ENCODE peak calls at places on chromosomes 2 and 18, in five cellular contexts. One of them, this sample, is unnamed.

GRCh38 chr2:53131416-53131815 is 636.2 kb upstream of the CHAC2 start:
- DNase-seq in IMR-90: peak; percentile 57
- DNase-seq in mesendoderm: peak; percentile 22
- DNase-seq in H1: no peak
- DNase-seq in neuronal stem cell: no peak
- DNase-seq in this sample: peak; percentile 13

GRCh38 chr2:98909381-98910211 is 26.4 kb downstream of the CRACDL start:
- DNase-seq in mesendoderm: peak; percentile 86
- DNase-seq in H1: peak; percentile 69
- DNase-seq in neuronal stem cell: peak; percentile 41
- DNase-seq in IMR-90: peak; percentile 85
- DNase-seq in this sample: peak; percentile 70

GRCh38 chr2:64698668-64699444 is 45.1 kb upstream of the SERTAD2 start:
- DNase-seq in IMR-90: peak; percentile 94
- DNase-seq in neuronal stem cell: no peak
- DNase-seq in mesendoderm: no peak
- DNase-seq in H1: no peak
- DNase-seq in this sample: peak; percentile 91

GRCh38 chr18:47936975-47937374 is 6.5 kb upstream of the SMAD2 start:
- DNase-seq in neuronal stem cell: no peak
- DNase-seq in H1: no peak
- DNase-seq in IMR-90: no peak
- DNase-seq in mesendoderm: no peak
- DNase-seq in this sample: no peak

GRCh38 chr2:63059434-63060078 is 8.9 kb downstream of the OTX1 start:
- DNase-seq in H1: no peak
- DNase-seq in neuronal stem cell: no peak
- DNase-seq in mesendoderm: peak; percentile 29
- DNase-seq in IMR-90: no peak
- DNase-seq in this sample: no peak

GRCh38 chr2:43841949-43842865 is 3.4 kb downstream of the ABCG8 start:
- DNase-seq in neuronal stem cell: no peak
- DNase-seq in H1: peak; percentile 28
- DNase-seq in mesendoderm: no peak
- DNase-seq in IMR-90: no peak
- DNase-seq in this sample: no peak

GRCh38 chr2:72148975-72149555 is 1.4 kb upstream of the CYP26B1 start:
- DNase-seq in mesendoderm: peak; percentile 56
- DNase-seq in IMR-90: peak; percentile 10
- DNase-seq in H1: peak; percentile 78
- DNase-seq in neuronal stem cell: peak; percentile 47
- DNase-seq in this sample: peak; percentile 26

GRCh38 chr2:102313025-102313424 is 1.7 kb downstream of the IL1RL1 start:
- DNase-seq in H1: no peak
- DNase-seq in neuronal stem cell: no peak
- DNase-seq in mesendoderm: peak; percentile 11
- DNase-seq in IMR-90: peak; percentile 95
- DNase-seq in this sample: peak; percentile 87

GRCh38 chr2:9374071-9374730 is 49.1 kb downstream of the ITGB1BP1 start:
- DNase-seq in mesendoderm: no peak
- DNase-seq in H1: no peak
- DNase-seq in neuronal stem cell: no peak
- DNase-seq in IMR-90: no peak
- DNase-seq in this sample: no peak

GRCh38 chr2:74935883-74936483 is 22.5 kb upstream of the POLE4 start:
- DNase-seq in mesendoderm: no peak
- DNase-seq in IMR-90: no peak
- DNase-seq in neuronal stem cell: no peak
- DNase-seq in H1: no peak
- DNase-seq in this sample: no peak

GRCh38 chr2:10139536-10139935 is 17.0 kb downstream of the RRM2 start:
- DNase-seq in neuronal stem cell: no peak
- DNase-seq in IMR-90: no peak
- DNase-seq in mesendoderm: no peak
- DNase-seq in H1: no peak
- DNase-seq in this sample: no peak

GRCh38 chr2:72142743-72143440 is 4.8 kb downstream of the CYP26B1 start:
- DNase-seq in H1: no peak
- DNase-seq in IMR-90: peak; percentile 13
- DNase-seq in mesendoderm: peak; percentile 60
- DNase-seq in neuronal stem cell: peak; percentile 50
- DNase-seq in this sample: peak; percentile 55

GRCh38 chr2:233338046-233338445 is 16.2 kb upstream of the DGKD start:
- DNase-seq in neuronal stem cell: no peak
- DNase-seq in H1: no peak
- DNase-seq in IMR-90: no peak
- DNase-seq in mesendoderm: peak; percentile 45
- DNase-seq in this sample: no peak

GRCh38 chr2:7241041-7241440 is 323.8 kb downstream of the RNF144A start:
- DNase-seq in mesendoderm: no peak
- DNase-seq in IMR-90: no peak
- DNase-seq in neuronal stem cell: no peak
- DNase-seq in H1: no peak
- DNase-seq in this sample: no peak

GRCh38 chr18:39232937-39233336 is 1667.3 kb upstream of the CELF4 start:
- DNase-seq in IMR-90: no peak
- DNase-seq in H1: no peak
- DNase-seq in neuronal stem cell: no peak
- DNase-seq in mesendoderm: no peak
- DNase-seq in this sample: no peak

GRCh38 chr2:46299365-46300263 is 2.4 kb downstream of the EPAS1 start:
- DNase-seq in mesendoderm: peak; percentile 67
- DNase-seq in H1: peak; percentile 56
- DNase-seq in IMR-90: peak; percentile 62
- DNase-seq in neuronal stem cell: peak; percentile 41
- DNase-seq in this sample: peak; percentile 84

GRCh38 chr2:54556659-54557121 is 100.6 kb downstream of the SPTBN1 start:
- DNase-seq in H1: no peak
- DNase-seq in neuronal stem cell: no peak
- DNase-seq in mesendoderm: no peak
- DNase-seq in IMR-90: peak; percentile 83
- DNase-seq in this sample: peak; percentile 95

GRCh38 chr2:98487806-98488189 is 43.1 kb downstream of the INPP4A start:
- DNase-seq in H1: no peak
- DNase-seq in IMR-90: peak; percentile 17
- DNase-seq in neuronal stem cell: no peak
- DNase-seq in mesendoderm: peak; percentile 57
- DNase-seq in this sample: peak; percentile 37

GRCh38 chr2:219455635-219456034 is 21.0 kb downstream of the SPEG start:
- DNase-seq in H1: no peak
- DNase-seq in mesendoderm: no peak
- DNase-seq in neuronal stem cell: no peak
- DNase-seq in IMR-90: no peak
- DNase-seq in this sample: no peak

GRCh38 chr2:219453691-219454131 is 19.1 kb downstream of the SPEG start:
- DNase-seq in neuronal stem cell: no peak
- DNase-seq in IMR-90: peak; percentile 91
- DNase-seq in mesendoderm: peak; percentile 50
- DNase-seq in H1: no peak
- DNase-seq in this sample: peak; percentile 60

GRCh38 chr2:219451626-219452360 is 17.1 kb downstream of the SPEG start:
- DNase-seq in H1: no peak
- DNase-seq in neuronal stem cell: no peak
- DNase-seq in IMR-90: peak; percentile 18
- DNase-seq in mesendoderm: no peak
- DNase-seq in this sample: no peak

GRCh38 chr2:219454217-219454616 is 19.6 kb downstream of the SPEG start:
- DNase-seq in IMR-90: no peak
- DNase-seq in neuronal stem cell: no peak
- DNase-seq in mesendoderm: no peak
- DNase-seq in H1: no peak
- DNase-seq in this sample: no peak

GRCh38 chr2:219452361-219453317 is 18.0 kb downstream of the SPEG start:
- DNase-seq in IMR-90: peak; percentile 95
- DNase-seq in neuronal stem cell: no peak
- DNase-seq in mesendoderm: peak; percentile 92
- DNase-seq in H1: no peak
- DNase-seq in this sample: peak; percentile 91
- H3K18ac ChIP-seq in IMR-90: peak overlapping the region; percentile 96
- H3K18ac ChIP-seq in neuronal stem cell: no peak overlapping the region
- H3K18ac ChIP-seq in mesendoderm: no peak overlapping the region
- H3K18ac ChIP-seq in H1: no peak overlapping the region
- H3K18ac ChIP-seq in this sample: peak overlapping the region; percentile 93

DNA sequence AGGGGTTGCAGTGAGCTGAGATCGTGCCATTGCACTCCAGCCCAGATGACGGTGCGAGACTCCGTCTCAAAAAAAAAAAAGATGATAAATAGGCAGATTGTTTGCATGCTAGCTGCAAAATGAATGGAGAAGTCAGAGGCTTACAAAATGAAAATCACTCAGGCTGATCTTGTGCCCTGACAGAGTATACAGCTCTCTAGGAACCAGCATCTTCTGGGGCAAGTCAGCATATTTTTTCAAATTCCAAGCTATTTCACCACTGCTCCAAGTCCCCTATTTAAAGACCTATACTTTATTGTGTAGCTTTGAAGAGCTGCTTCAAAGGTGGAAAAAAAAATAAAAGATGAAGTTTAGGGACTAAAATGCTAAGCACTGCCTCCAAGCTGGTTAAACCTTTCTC is 6.1 kb downstream of the E2F6 start:
- DNase-seq in IMR-90: no peak
- DNase-seq in H1: no peak
- DNase-seq in neuronal stem cell: no peak
- DNase-seq in mesendoderm: no peak
- DNase-seq in this sample: no peak
- H3K36me3 ChIP-seq in IMR-90: peaks cover 9% of the 10 kb centered on the region
- H3K36me3 ChIP-seq in H1: no peaks in the 10 kb centered on the region
- H3K36me3 ChIP-seq in neuronal stem cell: peaks cover 6% of the 10 kb centered on the region
- H3K36me3 ChIP-seq in mesendoderm: peaks cover 3% of the 10 kb centered on the region
- H3K36me3 ChIP-seq in this sample: peaks cover 9% of the 10 kb centered on the region

GRCh38 chr18:10877974-10878373 is 271.4 kb downstream of the PIEZO2 start:
- DNase-seq in IMR-90: no peak
- DNase-seq in H1: no peak
- DNase-seq in neuronal stem cell: no peak
- DNase-seq in mesendoderm: no peak
- DNase-seq in this sample: no peak
- H2BK15ac ChIP-seq in IMR-90: no peak overlapping the region
- H2BK15ac ChIP-seq in H1: no peak overlapping the region
- H2BK15ac ChIP-seq in neuronal stem cell: no peak overlapping the region
- H2BK15ac ChIP-seq in mesendoderm: no peak overlapping the region
- H2BK15ac ChIP-seq in this sample: no peak overlapping the region

GRCh38 chr2:240433973-240434727 is 1.3 kb upstream of the GPC1 start:
- DNase-seq in mesendoderm: no peak
- DNase-seq in neuronal stem cell: no peak
- DNase-seq in H1: no peak
- DNase-seq in IMR-90: peak; percentile 98
- DNase-seq in this sample: peak; percentile 91

GRCh38 chr2:240434728-240435456 is 571 bp upstream of the GPC1 start:
- DNase-seq in mesendoderm: peak; percentile 88
- DNase-seq in neuronal stem cell: peak; percentile 84
- DNase-seq in IMR-90: peak; percentile 88
- DNase-seq in H1: peak; percentile 95
- DNase-seq in this sample: peak; percentile 83

GRCh38 chr2:240435955-240436625 is 627 bp downstream of the GPC1 start:
- DNase-seq in mesendoderm: peak; percentile 60
- DNase-seq in IMR-90: peak; percentile 7
- DNase-seq in H1: no peak
- DNase-seq in neuronal stem cell: no peak
- DNase-seq in this sample: peak; percentile 36

GRCh38 chr2:240436626-240437180 is 1.2 kb downstream of the GPC1 start:
- DNase-seq in H1: peak; percentile 66
- DNase-seq in IMR-90: peak; percentile 43
- DNase-seq in neuronal stem cell: no peak
- DNase-seq in mesendoderm: peak; percentile 62
- DNase-seq in this sample: peak; percentile 33

DNA sequence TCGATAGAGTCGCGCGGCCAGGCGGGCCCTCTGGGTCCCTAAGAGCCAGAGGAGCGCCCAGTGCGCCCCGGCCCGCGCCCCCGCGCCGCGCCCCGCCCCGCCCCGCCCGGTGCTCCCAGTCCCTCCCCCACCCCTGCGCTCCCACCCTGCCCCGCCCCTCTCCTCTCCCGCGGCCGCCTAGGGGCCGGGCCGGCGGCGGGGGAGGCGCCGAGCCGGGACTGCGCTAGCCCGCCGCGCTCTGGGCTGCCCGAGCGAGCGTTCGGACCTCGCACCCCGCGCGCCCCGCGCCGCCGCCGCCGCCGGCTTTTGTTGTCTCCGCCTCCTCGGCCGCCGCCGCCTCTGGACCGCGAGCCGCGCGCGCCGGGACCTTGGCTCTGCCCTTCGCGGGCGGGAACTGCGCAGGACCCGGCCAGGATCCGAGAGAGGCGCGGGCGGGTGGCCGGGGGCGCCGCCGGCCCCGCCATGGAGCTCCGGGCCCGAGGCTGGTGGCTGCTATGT is at the start of gene GPC1:
- DNase-seq in H1: peak; percentile 75
- DNase-seq in mesendoderm: peak; percentile 78
- DNase-seq in IMR-90: peak; percentile 76
- DNase-seq in neuronal stem cell: peak; percentile 71
- DNase-seq in this sample: peak; percentile 72
- H3K18ac ChIP-seq in H1: peak within 1 kb of the TSS; percentile 32
- H3K18ac ChIP-seq in mesendoderm: peak within 1 kb of the TSS; percentile 75
- H3K18ac ChIP-seq in IMR-90: peak within 1 kb of the TSS; percentile 52
- H3K18ac ChIP-seq in neuronal stem cell: peak within 1 kb of the TSS; percentile 97
- H3K18ac ChIP-seq in this sample: peak within 1 kb of the TSS; percentile 92

GRCh38 chr2:69358914-69359313 is 28.1 kb downstream of the GFPT1 start:
- DNase-seq in IMR-90: no peak
- DNase-seq in neuronal stem cell: no peak
- DNase-seq in mesendoderm: no peak
- DNase-seq in H1: no peak
- DNase-seq in this sample: no peak

GRCh38 chr2:69356471-69356870 is 30.6 kb downstream of the GFPT1 start:
- DNase-seq in IMR-90: no peak
- DNase-seq in neuronal stem cell: no peak
- DNase-seq in H1: no peak
- DNase-seq in mesendoderm: no peak
- DNase-seq in this sample: no peak

GRCh38 chr2:69359371-69359770 is 27.7 kb downstream of the GFPT1 start:
- DNase-seq in mesendoderm: no peak
- DNase-seq in neuronal stem cell: no peak
- DNase-seq in IMR-90: no peak
- DNase-seq in H1: no peak
- DNase-seq in this sample: no peak
- H3K36me3 ChIP-seq in mesendoderm: peaks cover 4% of the 10 kb centered on the region
- H3K36me3 ChIP-seq in neuronal stem cell: peaks cover 21% of the 10 kb centered on the region
- H3K36me3 ChIP-seq in IMR-90: peaks cover 52% of the 10 kb centered on the region
- H3K36me3 ChIP-seq in H1: peaks cover 7% of the 10 kb centered on the region
- H3K36me3 ChIP-seq in this sample: peaks cover 97% of the 10 kb centered on the region

This sample was measured in mesenchymal stem cell.